ENCODE peak calls at places on chromosomes 2 and 18, in seven cellular contexts. O is myocyte; J is fibroblast of mammary gland; G is anterior cingulate cortex; I is COR-L47; U is astrocyte of the cerebellum; X is CD8-positive, alpha-beta T cell. H is an unnamed sample.

GRCh38 chr2:215750763-215751162 is 262.6 kb downstream of the MREG start:
- DNase-seq in O (no peak), J (peak), G (no peak), I (no peak), U (no peak), X (peak), H (no peak)

GRCh38 chr2:74080346-74080745 is 67.4 kb downstream of the BOLA3 start:
- DNase-seq in O (no peak), J (peak), G (no peak), I (no peak), U (no peak), X (no peak), H (no peak)

GRCh38 chr18:44729631-44730101 is 49.0 kb downstream of the SETBP1 start:
- DNase-seq in O (no peak), J (peak), G (no peak), I (no peak), U (no peak), X (peak), H (no peak)

GRCh38 chr18:46073474-46074331 is 1.6 kb upstream of the PSTPIP2 start:
- DNase-seq in O (peak), J (peak), G (no peak), I (peak), U (peak), X (peak), H (peak)

GRCh38 chr2:106037922-106038321 is 156.2 kb downstream of the UXS1 start:
- DNase-seq in O (no peak), J (no peak), G (no peak), I (no peak), U (no peak), X (no peak), H (no peak)

GRCh38 chr2:185221-185620 is 78.6 kb downstream of the SH3YL1 start:
- DNase-seq in O (no peak), J (no peak), G (no peak), I (no peak), U (no peak), X (no peak), H (no peak)

GRCh38 chr2:115160523-115161521 is 718.4 kb downstream of the DPP10 start:
- DNase-seq in O (no peak), J (no peak), G (no peak), I (peak), U (no peak), X (no peak), H (no peak)

GRCh38 chr2:172246649-172247048 is 143.9 kb upstream of the DLX2 start:
- DNase-seq in O (no peak), J (peak), G (no peak), I (no peak), U (no peak), X (no peak), H (no peak)

GRCh38 chr18:415627-416612 is 84.6 kb downstream of the COLEC12 start:
- DNase-seq in O (peak), J (peak), G (no peak), I (no peak), U (no peak), X (no peak), H (no peak)

GRCh38 chr2:172094319-172095145 is 8.2 kb downstream of the DLX2 start:
- DNase-seq in O (peak), J (no peak), G (no peak), I (peak), U (no peak), X (no peak), H (no peak)

GRCh38 chr2:9708683-9709538 is 78.1 kb upstream of the YWHAQ start:
- DNase-seq in O (no peak), J (peak), G (no peak), I (no peak), U (no peak), X (no peak), H (no peak)

GRCh38 chr18:50749421-50749820 is 70.4 kb downstream of the MRO start:
- DNase-seq in O (no peak), J (no peak), G (no peak), I (no peak), U (no peak), X (no peak), H (no peak)

GRCh38 chr2:45874324-45874723 is 222.8 kb downstream of the PRKCE start:
- DNase-seq in O (peak), J (peak), G (peak), I (no peak), U (no peak), X (no peak), H (no peak)

GRCh38 chr2:216149741-216150140 is 40.6 kb downstream of the XRCC5 start:
- DNase-seq in O (no peak), J (peak), G (no peak), I (no peak), U (no peak), X (no peak), H (no peak)

GRCh38 chr2:241893265-241893664 is 23.7 kb downstream of the RTP5 start:
- DNase-seq in O (no peak), J (no peak), G (no peak), I (no peak), U (no peak), X (no peak), H (no peak)

GRCh38 chr18:36352384-36352783 is 54.9 kb downstream of the FHOD3 start:
- DNase-seq in O (peak), J (peak), G (no peak), I (no peak), U (peak), X (no peak), H (no peak)